ENCODE peak calls at places on chromosomes 12 and 14, in five cellular contexts. G, H, B, Y and U are unnamed samples.

GRCh38 chr14:22689186-22689585 is 45.0 kb upstream of the OR6J1 start:
- DNase-seq in B (peak), Y (no peak), H (no peak), G (no peak), U (no peak)

GRCh38 chr12:108666326-108666995 is 32.8 kb upstream of the SELPLG start:
- DNase-seq in B (peak), Y (no peak), G (no peak), H (no peak), U (no peak)

GRCh38 chr14:75013290-75013689 is 10.6 kb downstream of the EIF2B2 start:
- DNase-seq in G (no peak), B (no peak), Y (no peak), H (no peak), U (no peak)

GRCh38 chr14:94305620-94306019 is 12.6 kb upstream of the SERPINA10 start:
- DNase-seq in H (no peak), B (no peak), G (no peak), Y (no peak), U (no peak)

GRCh38 chr14:77265561-77266335 is 5.3 kb downstream of the NGB start:
- DNase-seq in G (no peak), Y (no peak), H (no peak), B (no peak), U (no peak)

GRCh38 chr12:78787576-78787975 is 77.0 kb upstream of the SYT1 start:
- DNase-seq in G (no peak), B (no peak), H (no peak), Y (no peak), U (no peak)

GRCh38 chr12:99686142-99686541 is 38.6 kb downstream of the GARIN6 start:
- DNase-seq in B (no peak), Y (no peak), G (no peak), H (no peak), U (no peak)

GRCh38 chr14:98633380-98633779 is 638.6 kb downstream of the BCL11B start:
- DNase-seq in B (peak), H (no peak), G (no peak), Y (no peak), U (no peak)

GRCh38 chr12:52125499-52125900 is 46.0 kb downstream of the SMIM41 start:
- DNase-seq in Y (no peak), H (peak), B (no peak), G (no peak), U (no peak)

GRCh38 chr12:116964740-116965090 is 54.0 kb downstream of the FBXW8 start:
- DNase-seq in Y (no peak), G (no peak), B (no peak), H (no peak), U (no peak)

GRCh38 chr14:53391631-53392030 is 238.5 kb upstream of the DDHD1 start:
- DNase-seq in G (no peak), B (peak), H (no peak), Y (no peak), U (no peak)

GRCh38 chr14:32202941-32203882 is at the start of gene RNU6-8:
- DNase-seq in B (peak), G (peak), Y (peak), H (peak), U (peak)

GRCh38 chr12:68067762-68068376 is 78.6 kb downstream of the IFNG-AS1 start:
- DNase-seq in H (peak), B (no peak), G (no peak), Y (no peak), U (no peak)

GRCh38 chr12:88503344-88503743 is 76.9 kb downstream of the KITLG start:
- DNase-seq in H (no peak), Y (no peak), B (no peak), G (no peak), U (no peak)

GRCh38 chr12:78002878-78003277 is 172.2 kb downstream of the NAV3 start:
- DNase-seq in Y (no peak), G (no peak), H (no peak), B (no peak), U (no peak)

GRCh38 chr12:3718100-3718499 is 34.8 kb downstream of the CRACR2A start:
- DNase-seq in G (no peak), Y (no peak), B (no peak), H (no peak), U (no peak)

GRCh38 chr12:107718606-107719005 is 33.0 kb downstream of the PWP1 start:
- DNase-seq in B (no peak), H (no peak), Y (no peak), G (no peak), U (no peak)

GRCh38 chr14:75334191-75335051 is 55.8 kb downstream of the FOS start:
- DNase-seq in H (no peak), Y (peak), G (peak), B (no peak), U (peak)

GRCh38 chr12:130656411-130656810 is 59.7 kb downstream of the RIMBP2 start:
- DNase-seq in B (no peak), Y (no peak), H (no peak), G (no peak), U (no peak)

GRCh38 chr12:58741226-58741625 is 179.1 kb downstream of the LRIG3 start:
- DNase-seq in Y (no peak), G (no peak), B (no peak), H (no peak), U (no peak)

GRCh38 chr14:99721792-99722516 is 37.9 kb downstream of the CYP46A1 start:
- DNase-seq in G (peak), Y (no peak), H (no peak), B (no peak), U (no peak)

GRCh38 chr12:93990832-93991748 is 157.3 kb upstream of the PLXNC1 start:
- DNase-seq in Y (no peak), G (no peak), B (peak), H (no peak), U (no peak)

GRCh38 chr12:81359736-81360135 is 281.9 kb downstream of the ACSS3 start:
- DNase-seq in Y (no peak), B (no peak), H (no peak), G (no peak), U (no peak)

GRCh38 chr12:72077111-72077820 is 138.6 kb downstream of the TPH2 start:
- DNase-seq in H (no peak), Y (no peak), B (no peak), G (no peak), U (no peak)

GRCh38 chr14:70594461-70594860 is 6.0 kb downstream of the MED6 start:
- DNase-seq in G (no peak), Y (no peak), B (no peak), H (no peak), U (no peak)

GRCh38 chr14:63759454-63759853 is 31.6 kb upstream of the SGPP1 start:
- DNase-seq in Y (peak), H (no peak), B (peak), G (peak), U (no peak)

GRCh38 chr12:121128908-121129704 is 3.6 kb upstream of the P2RX7 start:
- DNase-seq in B (peak), H (no peak), G (peak), Y (peak), U (peak)

GRCh38 chr14:20455355-20456300 is 602 bp downstream of the APEX1 start:
- DNase-seq in Y (peak), G (no peak), H (peak), B (no peak), U (no peak)

GRCh38 chr12:54141534-54142475 is 47.0 kb downstream of the SMUG1 start:
- DNase-seq in G (no peak), B (no peak), Y (no peak), H (no peak), U (no peak)

GRCh38 chr12:60333461-60333860 is 737.6 kb downstream of the SLC16A7 start:
- DNase-seq in G (no peak), H (no peak), B (peak), Y (no peak), U (no peak)

GRCh38 chr12:65822732-65823480 is 1.4 kb upstream of the HMGA2 start:
- DNase-seq in Y (no peak), H (peak), G (peak), B (peak), U (no peak)

GRCh38 chr14:103520269-103520656 is 2.4 kb downstream of the CKB start:
- DNase-seq in H (no peak), B (no peak), Y (no peak), G (no peak), U (no peak)

GRCh38 chr14:26444745-26445144 is 153.1 kb downstream of the NOVA1 start:
- DNase-seq in G (no peak), B (peak), H (no peak), Y (no peak), U (no peak)

GRCh38 chr14:104863923-104864266 is 1.2 kb upstream of the CEP170B start:
- DNase-seq in H (no peak), G (no peak), Y (no peak), B (no peak), U (no peak)

GRCh38 chr14:36268957-36269734 is 51.3 kb downstream of the MBIP start:
- DNase-seq in H (no peak), B (no peak), G (no peak), Y (no peak), U (no peak)

GRCh38 chr12:58247633-58248032 is 306.3 kb downstream of the ATP23 start:
- DNase-seq in B (no peak), Y (no peak), G (no peak), H (peak), U (no peak)